ENCODE peak calls at places on chromosomes 12 and 14, in six cellular contexts. One of them, this sample, is unnamed. For H3K36me3 and H3K27me3, the result is how much of the 10 kb centered on the place peaks cover.

GRCh38 chr12:3150820-3151590 is 73.8 kb downstream of the TSPAN9 start:
- DNase-seq in PC-9: no peak
- DNase-seq in testis: no peak
- DNase-seq in endothelial cell of umbilical vein: peak
- DNase-seq in BJ: no peak
- DNase-seq in left ventricle myocardium inferior: no peak
- DNase-seq in this sample: no peak

GRCh38 chr14:95272057-95272456 is 47.7 kb downstream of the CLMN start:
- DNase-seq in endothelial cell of umbilical vein: no peak
- DNase-seq in PC-9: no peak
- DNase-seq in testis: no peak
- DNase-seq in BJ: no peak
- DNase-seq in left ventricle myocardium inferior: no peak
- DNase-seq in this sample: no peak

GRCh38 chr14:101813171-101813759 is 51.8 kb downstream of the PPP2R5C start:
- DNase-seq in PC-9: no peak
- DNase-seq in left ventricle myocardium inferior: peak
- DNase-seq in endothelial cell of umbilical vein: peak
- DNase-seq in testis: peak
- DNase-seq in BJ: no peak
- DNase-seq in this sample: no peak

GRCh38 chr12:95022477-95022876 is 19.0 kb upstream of the NDUFA12 start:
- DNase-seq in left ventricle myocardium inferior: no peak
- DNase-seq in endothelial cell of umbilical vein: no peak
- DNase-seq in BJ: no peak
- DNase-seq in testis: no peak
- DNase-seq in PC-9: no peak
- DNase-seq in this sample: no peak

GRCh38 chr14:64089920-64090319 is 204.3 kb downstream of the ESR2 start:
- DNase-seq in testis: no peak
- DNase-seq in BJ: no peak
- DNase-seq in PC-9: no peak
- DNase-seq in endothelial cell of umbilical vein: no peak
- DNase-seq in left ventricle myocardium inferior: no peak
- DNase-seq in this sample: no peak

GRCh38 chr12:105860556-105861207 is 278.1 kb downstream of the NUAK1 start:
- DNase-seq in BJ: no peak
- DNase-seq in left ventricle myocardium inferior: no peak
- DNase-seq in PC-9: no peak
- DNase-seq in testis: no peak
- DNase-seq in endothelial cell of umbilical vein: no peak
- DNase-seq in this sample: no peak

GRCh38 chr12:29769162-29769820 is 14.5 kb downstream of the TMTC1 start:
- DNase-seq in endothelial cell of umbilical vein: no peak
- DNase-seq in left ventricle myocardium inferior: no peak
- DNase-seq in BJ: peak
- DNase-seq in PC-9: no peak
- DNase-seq in testis: no peak
- DNase-seq in this sample: no peak

GRCh38 chr12:83181074-83181473 is 494.4 kb downstream of the TMTC2 start:
- DNase-seq in testis: no peak
- DNase-seq in left ventricle myocardium inferior: no peak
- DNase-seq in PC-9: no peak
- DNase-seq in BJ: no peak
- DNase-seq in endothelial cell of umbilical vein: no peak
- DNase-seq in this sample: no peak

GRCh38 chr12:11500222-11500860 is 105.0 kb upstream of the PRB2 start:
- DNase-seq in left ventricle myocardium inferior: peak
- DNase-seq in testis: peak
- DNase-seq in PC-9: peak
- DNase-seq in endothelial cell of umbilical vein: peak
- DNase-seq in BJ: no peak
- DNase-seq in this sample: peak

GRCh38 chr14:101007004-101007614 is 103.6 kb upstream of the RTL1 start:
- DNase-seq in testis: no peak
- DNase-seq in PC-9: no peak
- DNase-seq in BJ: no peak
- DNase-seq in endothelial cell of umbilical vein: no peak
- DNase-seq in left ventricle myocardium inferior: no peak
- DNase-seq in this sample: no peak

GRCh38 chr12:51269174-51270066 is 795 bp downstream of the SMAGP start:
- DNase-seq in left ventricle myocardium inferior: peak
- DNase-seq in BJ: no peak
- DNase-seq in testis: peak
- DNase-seq in PC-9: peak
- DNase-seq in endothelial cell of umbilical vein: peak
- DNase-seq in this sample: no peak

GRCh38 chr12:19967486-19967885 is 400.9 kb upstream of the PDE3A start:
- DNase-seq in endothelial cell of umbilical vein: peak
- DNase-seq in left ventricle myocardium inferior: no peak
- DNase-seq in PC-9: no peak
- DNase-seq in testis: no peak
- DNase-seq in BJ: peak
- DNase-seq in this sample: peak

GRCh38 chr12:50842637-50843493 is at the start of gene TMPRSS12:
- DNase-seq in left ventricle myocardium inferior: no peak
- DNase-seq in testis: peak
- DNase-seq in PC-9: peak
- DNase-seq in endothelial cell of umbilical vein: peak
- DNase-seq in BJ: no peak
- DNase-seq in this sample: no peak

GRCh38 chr12:69642531-69642930 is 31.8 kb upstream of the LRRC10 start:
- DNase-seq in left ventricle myocardium inferior: peak
- DNase-seq in endothelial cell of umbilical vein: no peak
- DNase-seq in BJ: no peak
- DNase-seq in PC-9: no peak
- DNase-seq in testis: no peak
- DNase-seq in this sample: no peak

GRCh38 chr14:29243355-29243754 is 476.8 kb downstream of the FOXG1 start:
- DNase-seq in left ventricle myocardium inferior: no peak
- DNase-seq in BJ: no peak
- DNase-seq in testis: no peak
- DNase-seq in PC-9: no peak
- DNase-seq in endothelial cell of umbilical vein: peak
- DNase-seq in this sample: no peak

GRCh38 chr14:92967346-92967926 is 44.5 kb downstream of the CHGA start:
- DNase-seq in testis: no peak
- DNase-seq in endothelial cell of umbilical vein: no peak
- DNase-seq in BJ: no peak
- DNase-seq in PC-9: no peak
- DNase-seq in left ventricle myocardium inferior: no peak
- DNase-seq in this sample: no peak

GRCh38 chr14:89137514-89138163 is 279.4 kb downstream of the FOXN3 start:
- DNase-seq in BJ: peak
- DNase-seq in endothelial cell of umbilical vein: peak
- DNase-seq in PC-9: peak
- DNase-seq in left ventricle myocardium inferior: no peak
- DNase-seq in testis: no peak
- DNase-seq in this sample: peak

DNA sequence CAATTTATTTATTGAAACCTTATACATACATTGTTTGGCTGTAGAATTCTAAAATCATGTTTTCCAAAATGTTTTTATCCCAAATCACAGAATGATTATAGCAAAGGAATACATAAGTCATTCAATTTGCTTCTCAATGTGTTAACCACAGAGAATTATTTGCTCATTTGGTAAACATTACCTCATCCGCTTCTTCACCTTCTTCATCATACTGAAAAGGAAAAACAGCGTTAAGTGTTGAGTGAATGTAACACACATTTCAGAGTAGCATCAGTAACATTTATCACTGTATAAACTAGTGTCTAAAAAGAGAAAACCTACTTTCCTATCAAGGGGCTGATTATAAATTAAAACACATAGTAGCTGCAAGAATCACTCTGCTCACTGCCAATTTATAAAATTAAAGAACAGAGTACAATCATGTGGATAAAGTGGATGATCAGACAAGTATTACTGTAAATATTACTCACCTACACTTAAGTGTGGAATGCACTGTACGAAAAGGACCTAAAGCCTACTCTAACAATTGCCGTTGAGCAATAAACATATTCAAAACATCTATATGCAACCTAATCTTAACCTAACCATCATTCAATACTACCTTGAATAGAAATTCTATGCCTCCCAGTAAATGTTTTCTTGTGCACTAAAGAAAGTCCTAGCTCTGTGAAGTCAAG is 18.1 kb upstream of the PHLDA1 start:
- DNase-seq in testis: no peak
- DNase-seq in PC-9: no peak
- DNase-seq in left ventricle myocardium inferior: no peak
- DNase-seq in endothelial cell of umbilical vein: no peak
- DNase-seq in BJ: no peak
- DNase-seq in this sample: no peak
- H3K36me3 ChIP-seq in testis: under half
- H3K36me3 ChIP-seq in PC-9: half or more
- H3K36me3 ChIP-seq in left ventricle myocardium inferior: half or more
- H3K36me3 ChIP-seq in endothelial cell of umbilical vein: under half
- H3K36me3 ChIP-seq in BJ: under half
- H3K36me3 ChIP-seq in this sample: under half

GRCh38 chr14:35235840-35236239 is 56.3 kb upstream of the PSMA6 start:
- DNase-seq in left ventricle myocardium inferior: no peak
- DNase-seq in PC-9: no peak
- DNase-seq in testis: no peak
- DNase-seq in endothelial cell of umbilical vein: no peak
- DNase-seq in BJ: no peak
- DNase-seq in this sample: no peak

GRCh38 chr14:35229495-35230089 is 62.6 kb upstream of the PSMA6 start:
- DNase-seq in BJ: no peak
- DNase-seq in PC-9: no peak
- DNase-seq in testis: no peak
- DNase-seq in left ventricle myocardium inferior: no peak
- DNase-seq in endothelial cell of umbilical vein: peak
- DNase-seq in this sample: no peak

GRCh38 chr14:35229084-35229483 is 63.1 kb upstream of the PSMA6 start:
- DNase-seq in testis: no peak
- DNase-seq in BJ: no peak
- DNase-seq in PC-9: no peak
- DNase-seq in left ventricle myocardium inferior: no peak
- DNase-seq in endothelial cell of umbilical vein: no peak
- DNase-seq in this sample: no peak

GRCh38 chr14:35234007-35234406 is 58.2 kb upstream of the PSMA6 start:
- DNase-seq in BJ: peak
- DNase-seq in endothelial cell of umbilical vein: no peak
- DNase-seq in testis: no peak
- DNase-seq in left ventricle myocardium inferior: no peak
- DNase-seq in PC-9: no peak
- DNase-seq in this sample: no peak

GRCh38 chr14:35231207-35231755 is 60.9 kb upstream of the PSMA6 start:
- DNase-seq in BJ: no peak
- DNase-seq in PC-9: no peak
- DNase-seq in left ventricle myocardium inferior: no peak
- DNase-seq in testis: no peak
- DNase-seq in endothelial cell of umbilical vein: no peak
- DNase-seq in this sample: no peak
- TF ChIP-seq CTCF in BJ: no peak
- TF ChIP-seq CTCF in PC-9: no peak
- TF ChIP-seq CTCF in left ventricle myocardium inferior: no peak
- TF ChIP-seq CTCF in testis: no peak
- TF ChIP-seq CTCF in endothelial cell of umbilical vein: no peak
- TF ChIP-seq CTCF in this sample: no peak

GRCh38 chr12:47903927-47904646 is 707 bp downstream of the VDR start:
- DNase-seq in testis: peak
- DNase-seq in BJ: peak
- DNase-seq in left ventricle myocardium inferior: peak
- DNase-seq in endothelial cell of umbilical vein: peak
- DNase-seq in PC-9: peak
- DNase-seq in this sample: peak
- H3K27me3 ChIP-seq in testis: under half
- H3K27me3 ChIP-seq in BJ: under half
- H3K27me3 ChIP-seq in left ventricle myocardium inferior: half or more
- H3K27me3 ChIP-seq in endothelial cell of umbilical vein: under half
- H3K27me3 ChIP-seq in PC-9: under half
- H3K27me3 ChIP-seq in this sample: under half

GRCh38 chr14:55641290-55641689 is 61.3 kb downstream of the KTN1 start:
- DNase-seq in endothelial cell of umbilical vein: no peak
- DNase-seq in testis: no peak
- DNase-seq in PC-9: no peak
- DNase-seq in left ventricle myocardium inferior: no peak
- DNase-seq in BJ: no peak
- DNase-seq in this sample: no peak
- H3K36me3 ChIP-seq in endothelial cell of umbilical vein: under half
- H3K36me3 ChIP-seq in testis: under half
- H3K36me3 ChIP-seq in PC-9: under half
- H3K36me3 ChIP-seq in left ventricle myocardium inferior: half or more
- H3K36me3 ChIP-seq in BJ: under half
- H3K36me3 ChIP-seq in this sample: under half

GRCh38 chr12:118855858-118856257 is 125.5 kb upstream of the SRRM4 start:
- DNase-seq in left ventricle myocardium inferior: no peak
- DNase-seq in endothelial cell of umbilical vein: no peak
- DNase-seq in PC-9: no peak
- DNase-seq in BJ: no peak
- DNase-seq in testis: no peak
- DNase-seq in this sample: no peak

GRCh38 chr12:118850244-118850825 is 131.0 kb upstream of the SRRM4 start:
- DNase-seq in PC-9: no peak
- DNase-seq in testis: peak
- DNase-seq in BJ: no peak
- DNase-seq in left ventricle myocardium inferior: no peak
- DNase-seq in endothelial cell of umbilical vein: no peak
- DNase-seq in this sample: no peak

DNA sequence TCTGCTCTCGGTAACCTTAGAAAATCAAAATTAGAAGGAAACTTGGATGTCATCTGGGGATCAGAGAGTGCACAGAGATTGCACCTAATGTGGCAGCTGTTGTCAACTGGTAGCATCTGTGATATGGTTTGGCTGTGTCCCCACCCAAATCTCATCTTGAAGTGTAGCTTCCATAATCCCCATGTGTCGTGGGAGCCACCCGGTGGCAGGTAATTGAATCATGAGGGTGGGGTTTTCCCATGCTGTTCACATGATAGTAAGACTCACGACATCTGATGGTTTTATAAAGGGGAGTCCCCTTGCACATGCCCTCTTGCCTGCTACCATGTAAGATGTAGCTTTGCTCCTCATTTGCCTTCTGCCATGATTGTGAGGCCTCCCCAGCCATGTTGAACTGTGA is 127.7 kb upstream of the SRRM4 start:
- DNase-seq in left ventricle myocardium inferior: no peak
- DNase-seq in PC-9: no peak
- DNase-seq in testis: no peak
- DNase-seq in endothelial cell of umbilical vein: no peak
- DNase-seq in BJ: no peak
- DNase-seq in this sample: no peak
- TF ChIP-seq CTCF in left ventricle myocardium inferior: peak
- TF ChIP-seq CTCF in PC-9: no peak
- TF ChIP-seq CTCF in testis: no peak
- TF ChIP-seq CTCF in endothelial cell of umbilical vein: no peak
- TF ChIP-seq CTCF in BJ: no peak
- TF ChIP-seq CTCF in this sample: peak

This sample was measured in kidney epithelial cell.